ENCODE peak calls at places on chromosomes 2 and 18, in four cellular contexts. X is K562, A is HL-60, M is GM12878. L is an unnamed sample.

GRCh38 chr2:15278296-15278695 is 282.8 kb downstream of the NBAS start:
- DNase-seq in M (no peak), A (no peak), X (no peak), L (no peak)

GRCh38 chr18:79477711-79478483 is 82.2 kb downstream of the NFATC1 start:
- DNase-seq in X (no peak), M (no peak), A (no peak), L (no peak)

GRCh38 chr18:58572181-58572580 is 56.7 kb downstream of the ALPK2 start:
- DNase-seq in A (no peak), M (no peak), X (no peak), L (no peak)

GRCh38 chr2:172107690-172108586 is 5.2 kb upstream of the DLX2 start:
- DNase-seq in M (no peak), A (no peak), X (no peak), L (no peak)

GRCh38 chr2:12549641-12550040 is 167.1 kb upstream of the TRIB2 start:
- DNase-seq in M (no peak), X (no peak), A (no peak), L (no peak)

GRCh38 chr2:209321076-209321475 is 102.8 kb upstream of the MAP2 start:
- DNase-seq in M (no peak), X (no peak), A (no peak), L (no peak)

GRCh38 chr2:130371723-130372054 is 15.8 kb downstream of the PTPN18 start:
- DNase-seq in M (no peak), A (no peak), X (peak), L (no peak)

GRCh38 chr2:226623587-226624368 is 175.8 kb downstream of the IRS1 start:
- DNase-seq in M (no peak), X (no peak), A (no peak), L (no peak)

GRCh38 chr2:15660491-15661294 is 69.0 kb downstream of the DDX1 start:
- DNase-seq in A (no peak), X (no peak), M (no peak), L (no peak)

GRCh38 chr18:57008001-57008686 is 138.7 kb upstream of the BOD1L2 start:
- DNase-seq in M (no peak), A (peak), X (no peak), L (no peak)

GRCh38 chr2:143692162-143692561 is 562.9 kb downstream of the ARHGAP15 start:
- DNase-seq in X (no peak), M (no peak), A (no peak), L (no peak)

GRCh38 chr2:96656540-96656939 is 14.0 kb downstream of the FER1L5 start:
- DNase-seq in M (no peak), X (no peak), A (no peak), L (no peak)

GRCh38 chr2:205293559-205293958 is 388.7 kb upstream of the NRP2 start:
- DNase-seq in M (no peak), X (no peak), A (peak), L (no peak)

GRCh38 chr2:39156107-39156506 is 35.3 kb upstream of the SOS1 start:
- DNase-seq in A (no peak), M (no peak), X (no peak), L (no peak)

GRCh38 chr2:187654535-187654934 is 100.3 kb upstream of the TFPI start:
- DNase-seq in X (peak), M (no peak), A (no peak), L (no peak)

GRCh38 chr2:40208478-40208877 is 243.4 kb downstream of the SLC8A1 start:
- DNase-seq in A (no peak), M (no peak), X (no peak), L (no peak)

GRCh38 chr2:103792039-103792438 is 1030.2 kb downstream of the TMEM182 start:
- DNase-seq in X (no peak), A (no peak), M (no peak), L (no peak)

DNA sequence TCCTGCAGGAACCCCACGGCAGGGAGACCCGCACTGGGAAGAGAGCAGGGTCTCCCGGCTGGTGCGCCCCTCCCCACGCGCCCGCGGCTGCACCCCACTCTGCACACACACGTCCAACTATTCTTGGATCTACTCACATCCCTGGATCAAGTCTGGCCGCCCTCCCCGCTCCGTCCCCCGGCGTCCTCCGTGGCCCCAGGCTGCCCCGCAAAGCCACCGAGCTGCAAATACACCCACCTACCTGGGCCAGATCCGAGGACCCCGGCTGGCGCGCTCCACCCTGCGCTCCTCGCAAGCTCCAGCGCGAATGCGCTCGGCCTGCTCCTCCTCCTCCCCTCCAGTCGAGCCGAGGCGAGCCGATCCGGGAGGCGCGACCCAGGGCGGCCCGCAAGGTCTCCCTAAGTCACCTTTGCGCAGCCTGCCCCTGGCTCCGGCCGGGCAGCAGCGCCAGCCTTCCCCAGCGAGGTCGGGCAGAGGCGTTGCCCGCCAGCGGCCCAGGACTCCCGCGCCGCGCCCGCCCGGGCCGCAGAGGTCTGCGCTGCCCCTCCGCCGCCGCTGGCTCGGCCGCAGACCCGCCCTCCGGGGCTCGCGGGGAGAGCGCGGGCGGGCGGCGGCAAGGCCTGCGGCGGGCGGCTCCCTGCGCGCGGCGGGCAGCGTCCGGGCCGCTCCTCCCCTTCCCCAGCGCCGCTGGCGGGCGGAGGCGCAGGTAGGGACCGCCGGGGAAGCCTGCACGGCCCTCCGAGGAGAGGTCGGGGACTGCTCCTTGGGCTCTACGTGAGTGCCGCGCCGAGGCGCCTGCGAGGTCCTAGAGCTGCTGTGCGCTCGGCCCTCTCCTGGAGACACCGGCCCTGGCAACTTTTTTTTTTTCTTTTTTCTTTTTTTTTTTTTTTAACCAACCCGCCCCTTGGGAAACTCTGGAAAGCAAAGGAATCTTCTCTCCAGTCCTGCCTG is 126.0 kb downstream of the OSBPL1A start:
- DNase-seq in M (no peak), A (peak), X (peak), L (peak)
- TF ChIP-seq SPI1 in M (no peak), A (no peak), X (no peak), L (no peak)

GRCh38 chr2:45862843-45863242 is 211.4 kb downstream of the PRKCE start:
- DNase-seq in A (peak), X (no peak), M (no peak), L (no peak)
- TF ChIP-seq SPI1 in A (no peak), X (no peak), M (no peak), L (no peak)

DNA sequence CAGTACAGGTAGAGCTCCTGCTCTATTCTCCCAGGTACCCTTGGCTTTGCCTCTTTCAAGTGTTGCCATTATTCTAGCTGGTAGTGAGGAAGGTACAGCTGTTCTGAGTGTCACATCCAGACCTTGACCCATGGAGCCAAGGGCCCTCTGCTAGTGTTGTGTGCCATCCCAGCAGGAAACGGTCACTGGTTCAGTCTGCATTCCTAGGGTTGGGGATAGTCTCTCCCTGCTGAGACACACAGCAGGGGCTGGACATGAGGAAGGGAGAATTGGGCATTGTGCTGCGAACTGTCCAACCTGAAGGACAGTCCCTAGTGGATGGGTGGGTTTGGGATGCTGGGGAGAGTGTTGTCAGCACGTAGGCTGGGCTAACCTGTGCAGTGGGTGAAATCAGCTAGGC is 59.1 kb downstream of the FARP2 start:
- DNase-seq in M (no peak), X (no peak), A (no peak), L (no peak)
- TF ChIP-seq SPI1 in M (no peak), X (no peak), A (no peak), L (no peak)

GRCh38 chr18:34592961-34593382 is 117.1 kb upstream of the DTNA start:
- DNase-seq in M (no peak), A (no peak), X (no peak), L (no peak)
- TF ChIP-seq SPI1 in M (no peak), A (no peak), X (no peak), L (no peak)

GRCh38 chr2:63604666-63605065 is 15.9 kb downstream of the MDH1 start:
- DNase-seq in A (no peak), M (no peak), X (no peak), L (no peak)

GRCh38 chr2:63598971-63599370 is 10.2 kb downstream of the MDH1 start:
- DNase-seq in X (no peak), A (no peak), M (no peak), L (no peak)

GRCh38 chr2:63596487-63596886 is 7.7 kb downstream of the MDH1 start:
- DNase-seq in X (no peak), M (no peak), A (no peak), L (no peak)

DNA sequence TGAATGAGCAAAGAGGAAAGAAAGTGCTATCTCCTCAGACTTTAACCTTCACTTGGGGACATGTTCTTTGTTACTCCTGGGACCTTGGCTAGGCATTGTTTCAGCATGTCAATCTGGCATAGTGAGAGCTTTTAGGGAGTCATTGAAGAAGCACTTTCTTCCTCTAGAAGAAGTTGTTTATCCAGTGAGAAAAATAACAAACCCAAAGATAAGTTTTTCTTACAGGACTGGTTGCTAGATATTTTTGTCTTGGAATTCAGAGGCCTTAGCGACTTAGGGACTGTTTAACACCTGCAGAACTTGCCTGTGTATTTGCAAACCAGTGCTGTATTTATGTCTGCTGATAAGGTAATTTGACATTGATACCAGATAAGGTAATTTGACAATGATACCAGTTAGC is 12.3 kb downstream of the MDH1 start:
- DNase-seq in A (no peak), X (no peak), M (no peak), L (no peak)
- TF ChIP-seq SPI1 in A (no peak), X (no peak), M (no peak), L (no peak)

DNA sequence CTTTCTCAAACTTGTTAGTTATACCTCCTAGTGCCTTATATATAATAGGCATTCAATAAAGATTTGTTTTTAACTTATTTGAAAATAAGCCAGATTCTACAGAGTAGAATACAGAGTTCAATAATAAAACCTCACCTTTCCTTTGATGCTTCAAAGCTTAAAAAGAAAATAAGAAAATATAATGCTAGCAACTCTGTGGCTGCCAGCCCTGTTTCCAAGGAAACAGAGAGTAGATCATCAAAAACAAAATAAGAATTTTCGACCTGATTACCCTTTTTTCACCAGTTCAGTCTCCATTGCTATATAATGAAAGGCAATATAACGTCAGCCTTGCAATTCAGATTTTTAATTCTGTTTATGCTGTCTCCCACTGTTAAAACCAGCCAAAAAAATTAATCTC is 8.9 kb upstream of the PGAP1 start:
- DNase-seq in M (no peak), A (no peak), X (no peak), L (no peak)
- TF ChIP-seq SPI1 in M (no peak), A (no peak), X (no peak), L (no peak)

GRCh38 chr2:240932724-240933047 is 26.6 kb downstream of the CROCC2 start:
- DNase-seq in M (no peak), A (no peak), X (no peak), L (no peak)

GRCh38 chr2:240933048-240933965 is 27.2 kb downstream of the CROCC2 start:
- DNase-seq in X (no peak), M (no peak), A (no peak), L (no peak)

GRCh38 chr2:240930631-240931318 is 24.6 kb downstream of the CROCC2 start:
- DNase-seq in A (no peak), M (no peak), X (no peak), L (no peak)

GRCh38 chr2:240931319-240931949 is 25.3 kb downstream of the CROCC2 start:
- DNase-seq in A (no peak), X (no peak), M (no peak), L (no peak)

GRCh38 chr2:240932001-240932723 is 26.0 kb downstream of the CROCC2 start:
- DNase-seq in M (no peak), A (no peak), X (no peak), L (no peak)
- TF ChIP-seq SPI1 in M (no peak), A (no peak), X (no peak), L (no peak)

DNA sequence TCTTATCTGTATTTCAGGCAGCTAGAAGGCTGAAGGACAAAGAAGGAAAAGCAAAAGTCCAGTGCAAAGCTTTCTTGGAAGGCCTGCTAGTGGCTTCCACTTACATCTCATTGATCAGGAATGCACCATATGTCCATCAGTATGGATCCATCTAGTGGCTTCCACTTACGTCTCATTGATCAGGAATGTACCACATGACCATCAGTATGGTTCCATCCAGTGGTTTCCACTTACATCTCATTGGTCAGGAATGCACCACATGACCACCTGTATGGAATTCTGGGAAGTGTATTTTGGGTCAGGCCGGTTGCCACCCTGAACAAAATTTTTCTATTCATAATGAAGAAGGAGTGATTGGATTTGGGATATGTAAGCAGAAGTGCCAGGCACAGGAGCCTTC is 70.6 kb downstream of the LYPD6 start:
- DNase-seq in A (no peak), X (no peak), M (no peak), L (no peak)
- TF ChIP-seq SPI1 in A (no peak), X (no peak), M (no peak), L (no peak)

GRCh38 chr2:66573866-66574265 is 138.9 kb downstream of the MEIS1 start:
- DNase-seq in X (no peak), M (no peak), A (no peak), L (no peak)
- TF ChIP-seq SPI1 in X (no peak), M (no peak), A (no peak), L (no peak)

DNA sequence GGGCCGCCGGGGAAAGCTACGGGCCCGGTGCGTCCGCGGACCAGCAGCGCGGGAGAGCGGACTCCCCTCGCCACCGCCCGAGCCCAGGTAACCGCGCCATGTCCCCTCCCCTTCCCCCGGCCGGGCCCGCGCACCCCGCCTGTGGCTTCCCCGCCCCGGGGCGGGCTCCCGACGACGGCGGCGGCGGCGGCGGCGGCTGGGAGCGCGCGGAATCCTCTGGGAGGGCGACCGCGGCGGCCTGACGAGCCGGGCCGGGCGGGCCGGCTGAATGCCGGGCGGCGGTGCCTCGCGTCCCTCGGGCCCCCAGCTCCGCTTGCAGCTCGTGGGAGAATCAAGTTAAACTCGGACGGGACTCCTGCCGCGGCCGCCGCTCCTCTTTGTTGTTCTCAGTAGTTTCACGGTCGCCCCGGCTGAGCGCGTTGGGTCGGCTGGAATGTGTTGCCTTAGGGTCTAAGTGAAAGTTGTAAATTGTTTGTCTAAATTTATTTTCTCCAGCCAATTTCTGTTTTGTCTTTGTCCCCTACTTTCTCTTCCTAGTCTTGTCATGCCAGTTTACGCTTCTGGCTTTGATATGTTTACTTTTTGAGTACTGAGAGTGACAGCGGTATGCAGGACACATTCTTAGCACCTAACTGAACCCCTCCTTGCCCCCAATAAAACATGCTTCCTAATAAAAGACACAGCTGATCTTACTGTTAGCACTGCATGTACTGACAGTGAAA is 685 bp downstream of the SMAD4 start:
- DNase-seq in A (peak), X (peak), M (no peak), L (peak)
- TF ChIP-seq SPI1 in A (no peak), X (no peak), M (no peak), L (no peak)

L was measured in GM12891.